ENCODE peak calls at places on chromosomes 11 and 22, in four cellular contexts. F is H9, T is tibial artery, M is pancreas. H is an unnamed sample. For H3K9me3, the result is how much of the 10 kb centered on the place peaks cover.

GRCh38 chr22:28958611-28959010 is 75.2 kb downstream of the ZNRF3 start:
- DNase-seq in F (no peak), M (no peak), T (no peak), H (no peak)

GRCh38 chr22:29073618-29074275 is 912 bp downstream of the KREMEN1 start:
- DNase-seq in T (peak), F (peak), M (peak), H (no peak)

GRCh38 chr22:37563153-37564081 is 3.1 kb downstream of the CDC42EP1 start:
- DNase-seq in F (no peak), T (peak), M (peak), H (no peak)

GRCh38 chr22:38871360-38872171 is 450 bp downstream of the CBX6 start:
- DNase-seq in M (peak), T (no peak), F (no peak), H (no peak)

GRCh38 chr11:12827929-12828812 is 153.9 kb downstream of the TEAD1 start:
- DNase-seq in M (peak), F (peak), T (no peak), H (no peak)

GRCh38 chr11:57071829-57072228 is 83.1 kb downstream of the OR5AK2 start:
- DNase-seq in F (no peak), T (no peak), M (no peak), H (no peak)

GRCh38 chr22:46072030-46072881 is 78.1 kb upstream of the PPARA start:
- DNase-seq in M (peak), F (peak), T (peak), H (peak)

GRCh38 chr11:71285111-71285510 is 32.7 kb upstream of the SHANK2 start:
- DNase-seq in M (no peak), F (peak), T (no peak), H (no peak)

GRCh38 chr22:34722901-34723300 is 343.1 kb upstream of the ISX start:
- DNase-seq in F (no peak), M (no peak), T (no peak), H (no peak)

GRCh38 chr11:75286826-75287465 is 46.4 kb downstream of the TPBGL start:
- DNase-seq in M (no peak), T (no peak), F (no peak), H (no peak)

GRCh38 chr22:33909075-33909458 is 11.2 kb downstream of the LARGE1 start:
- DNase-seq in F (no peak), M (no peak), T (peak), H (no peak)

GRCh38 chr11:12174145-12175143 is 64.1 kb downstream of the MICAL2 start:
- DNase-seq in M (no peak), F (no peak), T (no peak), H (no peak)

GRCh38 chr11:122853971-122854446 is 15.7 kb downstream of the CRTAM start:
- DNase-seq in F (peak), T (peak), M (peak), H (peak)

GRCh38 chr11:45412033-45412432 is 125.9 kb upstream of the SYT13 start:
- DNase-seq in M (no peak), T (no peak), F (peak), H (peak)

GRCh38 chr11:15828241-15828903 is 528.0 kb downstream of the SOX6 start:
- DNase-seq in F (no peak), M (no peak), T (no peak), H (no peak)

DNA sequence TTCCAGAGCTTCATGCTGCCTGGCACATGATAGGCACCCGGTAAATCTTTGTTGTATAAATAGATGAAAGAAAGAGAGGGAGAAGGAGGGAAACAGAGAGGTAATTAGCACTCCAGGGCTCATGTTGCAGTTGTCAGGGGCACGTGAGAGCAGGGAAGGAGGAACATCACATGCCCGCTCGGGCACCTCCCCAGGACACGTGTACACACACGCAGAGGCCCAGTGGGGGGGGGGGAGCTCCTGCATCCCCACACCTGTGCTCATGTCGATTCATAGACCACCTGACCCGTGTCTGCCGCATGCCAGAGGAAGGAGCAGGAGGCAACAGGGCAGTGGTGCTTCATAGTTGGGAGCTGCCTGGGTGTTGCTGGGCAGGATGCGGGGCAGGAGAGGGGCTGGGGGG is 37.1 kb upstream of the NNMT start:
- DNase-seq in F (no peak), T (peak), M (peak), H (no peak)
- H3K27ac ChIP-seq in F (no peak), T (peak), M (no peak), H (no peak)

GRCh38 chr22:47796128-47796908 is 1033.9 kb downstream of the TBC1D22A start:
- DNase-seq in T (no peak), M (no peak), F (no peak), H (no peak)

GRCh38 chr22:47794851-47795250 is 1032.4 kb downstream of the TBC1D22A start:
- DNase-seq in F (no peak), T (no peak), M (no peak), H (no peak)

GRCh38 chr22:47795477-47796127 is 1033.2 kb downstream of the TBC1D22A start:
- DNase-seq in F (peak), T (no peak), M (no peak), H (no peak)

GRCh38 chr22:47798229-47798628 is 1035.8 kb downstream of the TBC1D22A start:
- DNase-seq in M (no peak), F (no peak), T (no peak), H (no peak)

DNA sequence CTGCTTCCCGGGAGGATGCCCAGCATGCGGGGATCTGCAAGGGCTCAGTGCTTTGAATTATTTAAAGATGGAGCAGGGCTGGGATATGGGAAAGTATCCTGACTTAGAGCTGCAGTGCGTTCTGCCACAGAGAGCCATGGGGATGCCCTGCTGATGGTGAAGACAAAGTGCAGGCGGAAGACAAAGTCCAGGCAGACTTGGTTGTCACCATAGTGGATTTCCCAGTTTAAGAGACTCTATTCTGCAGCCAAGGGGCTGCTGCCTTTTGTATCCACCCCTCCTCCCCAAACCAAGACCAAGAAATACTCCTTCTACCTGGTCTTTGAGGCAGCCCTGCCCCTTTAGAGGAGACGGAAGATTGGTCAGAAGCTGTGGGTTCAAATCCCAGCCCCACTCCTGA is 1035.1 kb downstream of the TBC1D22A start:
- DNase-seq in F (no peak), M (no peak), T (no peak), H (no peak)
- H3K9me3 ChIP-seq in F (under half), M (under half), T (under half), H (under half)

GRCh38 chr11:65315204-65315865 is 669 bp downstream of the CDC42EP2 start:
- DNase-seq in F (peak), T (peak), M (peak), H (peak)

GRCh38 chr11:65315866-65316233 is 1.2 kb downstream of the CDC42EP2 start:
- DNase-seq in M (no peak), F (no peak), T (no peak), H (no peak)

GRCh38 chr11:65316311-65316978 is 1.8 kb downstream of the CDC42EP2 start:
- DNase-seq in M (no peak), T (peak), F (no peak), H (no peak)

GRCh38 chr11:65316979-65317786 is 2.5 kb downstream of the CDC42EP2 start:
- DNase-seq in M (peak), F (peak), T (peak), H (peak)

DNA sequence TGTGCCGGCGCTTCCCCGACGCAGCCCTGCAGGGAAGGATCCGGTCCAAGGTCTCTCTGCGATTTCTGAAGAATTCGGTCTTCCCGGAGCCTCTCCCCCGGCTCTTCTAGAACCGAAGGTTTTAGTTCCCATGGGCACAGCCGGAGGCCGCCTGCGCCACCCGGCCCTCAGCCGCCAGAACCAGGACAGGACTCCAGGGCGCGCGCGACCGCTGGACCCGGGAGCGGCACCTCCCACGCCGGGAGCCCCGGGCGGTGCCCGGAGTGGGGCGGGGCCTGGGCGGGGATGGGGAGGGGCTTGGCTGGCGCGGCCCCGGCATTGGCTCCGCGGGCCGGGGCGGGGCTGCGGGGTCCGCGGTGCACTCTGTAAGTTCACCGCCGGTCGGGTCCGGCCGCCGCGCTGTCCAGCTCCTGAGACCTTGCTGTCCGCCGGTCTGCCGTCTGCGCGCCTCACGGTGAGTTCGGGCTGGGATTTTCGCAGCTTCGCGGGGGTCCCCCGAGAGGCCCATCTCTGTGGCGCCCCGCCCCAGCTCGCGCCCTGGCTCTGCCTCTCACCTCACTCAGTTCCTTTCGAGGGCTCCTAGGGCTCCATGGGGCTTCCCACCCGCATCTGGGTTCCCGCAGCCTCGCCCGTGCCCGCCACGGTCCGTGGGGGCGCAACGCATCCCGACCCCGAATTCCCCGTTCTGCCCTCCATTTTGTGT is at the start of gene CDC42EP2:
- DNase-seq in F (peak), T (peak), M (peak), H (peak)
- TF ChIP-seq CTCF in F (no peak), T (no peak), M (no peak), H (no peak)

GRCh38 chr11:113715273-113715672 is 9.2 kb upstream of the TMPRSS5 start:
- DNase-seq in M (no peak), F (no peak), T (no peak), H (no peak)

GRCh38 chr11:113710989-113711388 is 4.9 kb upstream of the TMPRSS5 start:
- DNase-seq in M (no peak), T (no peak), F (no peak), H (no peak)

GRCh38 chr11:113721462-113722066 is 15.5 kb upstream of the TMPRSS5 start:
- DNase-seq in F (no peak), M (no peak), T (no peak), H (no peak)

GRCh38 chr11:113715882-113716625 is 9.9 kb upstream of the TMPRSS5 start:
- DNase-seq in T (no peak), F (no peak), M (no peak), H (no peak)
- H3K27ac ChIP-seq in T (no peak), F (no peak), M (no peak), H (no peak)

GRCh38 chr11:73312806-73313403 is 4.8 kb downstream of the ARHGEF17 start:
- DNase-seq in T (peak), F (no peak), M (no peak), H (no peak)

GRCh38 chr11:73315288-73316020 is 7.4 kb downstream of the ARHGEF17 start:
- DNase-seq in M (no peak), T (no peak), F (no peak), H (peak)

GRCh38 chr11:73316422-73316821 is 8.3 kb downstream of the ARHGEF17 start:
- DNase-seq in F (no peak), M (no peak), T (no peak), H (no peak)

GRCh38 chr11:73313652-73314051 is 5.6 kb downstream of the ARHGEF17 start:
- DNase-seq in T (no peak), M (no peak), F (no peak), H (no peak)

GRCh38 chr11:73314121-73314948 is 6.3 kb downstream of the ARHGEF17 start:
- DNase-seq in F (no peak), M (no peak), T (no peak), H (no peak)
- H3K9me3 ChIP-seq in F (under half), M (under half), T (under half), H (under half)

DNA sequence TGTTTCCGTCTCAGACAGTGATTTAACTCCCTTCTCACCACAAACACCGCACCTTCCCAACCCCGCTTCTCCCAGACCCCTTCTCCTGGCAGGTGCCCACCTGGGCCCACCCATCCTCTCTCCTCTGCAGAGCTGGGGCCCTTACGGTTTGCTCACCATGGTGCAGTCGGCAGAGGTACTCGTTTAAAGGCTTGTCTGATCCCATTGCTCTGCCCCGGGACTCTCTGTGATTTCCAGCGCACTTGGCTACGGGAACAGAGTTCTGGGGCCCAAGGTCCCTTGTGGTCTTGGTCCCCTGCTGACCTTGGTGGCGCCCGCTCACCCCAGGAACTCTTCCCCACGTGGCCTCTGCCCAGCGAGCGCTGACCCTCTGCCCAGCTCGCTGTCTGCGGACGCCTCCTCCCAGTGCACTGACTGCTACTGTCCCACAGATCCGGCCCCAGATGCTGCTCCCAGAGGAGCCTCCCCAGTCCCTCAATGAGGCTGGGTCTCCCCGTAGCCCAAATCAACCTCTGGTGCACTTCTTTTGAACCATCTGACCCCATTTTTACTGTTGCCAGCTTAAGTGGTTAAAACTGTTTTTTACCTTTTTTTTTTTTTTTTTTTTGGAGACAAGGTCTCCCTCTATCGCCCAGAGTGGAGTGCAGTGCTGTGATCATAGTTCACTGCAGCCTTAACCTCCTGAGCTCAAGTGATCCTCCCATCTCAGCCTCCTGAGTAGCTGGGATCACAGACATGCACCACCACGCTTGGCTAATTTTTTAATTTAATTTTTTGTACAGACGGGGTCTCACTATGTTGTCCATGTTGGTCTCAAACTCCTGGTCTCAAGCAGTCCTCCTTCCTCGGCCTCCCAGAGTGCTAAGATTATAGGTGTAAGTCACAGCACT is 21.3 kb upstream of the CTSD start:
- DNase-seq in F (no peak), T (no peak), M (no peak), H (no peak)
- TF ChIP-seq CTCF in F (no peak), T (no peak), M (no peak), H (no peak)

DNA sequence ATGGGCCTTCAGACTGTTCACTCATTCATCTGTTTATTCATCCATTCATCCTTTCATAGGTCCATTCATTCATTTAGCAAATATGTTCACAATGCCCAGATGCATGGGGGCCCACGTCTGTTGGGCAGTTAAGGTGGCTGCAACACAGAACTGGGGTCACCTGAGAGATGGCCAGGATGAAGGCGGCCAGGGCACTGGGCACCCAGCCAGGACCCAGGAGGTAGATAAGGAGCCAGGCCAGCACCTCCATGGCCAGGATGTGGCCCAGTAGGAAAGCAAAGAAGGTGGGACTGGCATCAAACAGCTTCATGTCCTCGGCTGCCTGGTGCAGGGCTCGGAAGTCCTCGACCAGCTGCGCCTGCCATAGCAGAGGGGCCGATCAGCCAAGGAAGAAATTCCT is 12.2 kb downstream of the FADS3 start:
- DNase-seq in T (no peak), M (no peak), F (no peak), H (no peak)
- H3K27ac ChIP-seq in T (no peak), M (no peak), F (no peak), H (no peak)

DNA sequence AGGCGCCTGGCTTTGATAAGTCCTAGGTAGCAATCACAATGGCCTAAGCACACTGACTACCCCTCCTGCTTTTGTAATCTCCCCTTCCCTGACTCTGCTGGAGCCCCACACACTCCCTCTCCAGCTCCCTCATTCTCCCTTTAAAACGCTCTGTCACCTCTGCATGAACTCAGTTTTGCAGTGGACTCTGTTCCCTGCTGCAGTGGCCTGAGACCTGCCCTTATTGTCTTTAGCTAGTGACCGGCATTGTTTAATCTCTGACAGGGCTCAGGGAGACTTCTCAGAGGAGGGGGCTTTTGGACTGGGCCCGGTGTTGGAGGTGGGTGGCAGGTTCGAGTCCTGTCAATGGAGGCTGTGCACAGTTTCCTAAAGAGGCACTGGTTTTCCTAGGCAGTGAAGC is 507.2 kb downstream of the TBC1D22A start:
- DNase-seq in F (no peak), T (no peak), M (no peak), H (no peak)
- H3K9me3 ChIP-seq in F (half or more), T (under half), M (under half), H (under half)

DNA sequence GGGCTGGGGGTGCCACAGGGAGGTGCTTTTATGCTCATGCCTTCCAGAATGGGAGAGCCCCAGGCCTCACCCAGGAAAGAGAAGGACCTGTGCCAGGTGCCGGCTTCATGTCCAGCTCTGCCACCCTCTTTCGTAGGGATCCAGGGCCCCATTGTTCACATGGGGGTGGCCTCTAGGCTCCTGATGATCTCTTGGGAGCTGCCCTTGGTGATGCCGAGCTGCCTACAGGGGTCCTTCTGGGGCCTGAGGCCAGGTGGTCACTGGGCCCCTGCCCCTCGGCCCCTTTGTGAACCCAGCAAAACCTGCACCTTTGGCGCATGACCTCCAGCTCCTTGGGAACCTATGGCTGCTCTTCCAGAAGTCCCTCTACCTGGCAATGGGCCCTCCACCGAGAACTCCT is 41.4 kb upstream of the SMIM38 start:
- DNase-seq in F (no peak), M (no peak), T (no peak), H (no peak)
- TF ChIP-seq CTCF in F (no peak), M (no peak), T (no peak), H (no peak)

DNA sequence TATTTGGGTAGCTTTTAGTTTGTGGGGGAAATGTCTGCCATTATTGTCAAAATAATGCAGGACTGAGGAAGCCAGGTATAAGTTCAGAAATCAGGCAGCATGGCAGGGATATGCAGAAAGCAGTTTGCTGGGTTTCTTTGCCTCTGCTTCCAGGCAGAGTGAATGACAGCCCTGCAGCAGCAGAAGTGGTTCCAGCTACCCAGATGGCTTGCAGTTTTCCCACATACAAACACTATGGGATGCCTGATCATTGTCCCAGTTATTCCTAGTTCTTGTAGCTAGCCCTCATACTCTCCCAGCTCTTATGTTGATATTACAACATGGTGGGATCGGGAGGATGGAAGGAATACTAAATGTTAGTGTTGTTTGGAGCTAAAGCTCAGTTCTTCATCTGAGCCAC is 2.8 kb upstream of the DIXDC1 start:
- DNase-seq in F (peak), M (no peak), T (no peak), H (no peak)
- H3K27ac ChIP-seq in F (no peak), M (no peak), T (no peak), H (no peak)

H was measured in WERI-Rb-1.